ENCODE peak calls at places on chromosomes 16 and 17, in four cellular contexts. M, X, S and L are unnamed samples. For H3K9me3, the result is how much of the 10 kb centered on the place peaks cover.

GRCh38 chr17:1486802-1487695 is 5.4 kb downstream of the MYO1C start:
- DNase-seq in M (peak), X (peak), S (peak), L (peak)

GRCh38 chr16:70746708-70747424 is 54.1 kb downstream of the VAC14 start:
- DNase-seq in M (peak), X (peak), S (no peak), L (peak)

GRCh38 chr16:14371778-14372431 is 258.2 kb downstream of the PARN start:
- DNase-seq in S (no peak), X (no peak), M (no peak), L (no peak)

GRCh38 chr17:59296190-59296589 is 35.3 kb upstream of the YPEL2 start:
- DNase-seq in S (no peak), X (no peak), M (no peak), L (peak)

GRCh38 chr17:1168537-1169234 is 11.1 kb downstream of the ABR start:
- DNase-seq in M (no peak), S (no peak), X (no peak), L (no peak)

GRCh38 chr17:9232591-9233270 is 211.4 kb downstream of the NTN1 start:
- DNase-seq in M (no peak), X (no peak), S (no peak), L (no peak)

GRCh38 chr17:41992576-41992975 is 24.7 kb downstream of the DNAJC7 start:
- DNase-seq in X (no peak), S (no peak), M (no peak), L (no peak)

GRCh38 chr17:56395787-56396186 is 197.7 kb upstream of the NOG start:
- DNase-seq in S (no peak), X (no peak), M (no peak), L (no peak)

GRCh38 chr17:73718912-73719311 is 74.7 kb upstream of the SDK2 start:
- DNase-seq in S (no peak), M (no peak), X (no peak), L (no peak)

GRCh38 chr17:6712058-6712853 is 913 bp downstream of the SLC13A5 start:
- DNase-seq in M (no peak), X (no peak), S (no peak), L (no peak)

GRCh38 chr16:35185366-35186044 is 1726.1 kb downstream of the TP53TG3F start:
- DNase-seq in S (no peak), X (no peak), M (no peak), L (no peak)
- H3K9me3 ChIP-seq in S (under half), X (under half), M (under half), L (under half)

GRCh38 chr16:25395528-25395927 is 137.9 kb upstream of the ZKSCAN2 start:
- DNase-seq in M (no peak), X (no peak), S (no peak), L (no peak)

DNA sequence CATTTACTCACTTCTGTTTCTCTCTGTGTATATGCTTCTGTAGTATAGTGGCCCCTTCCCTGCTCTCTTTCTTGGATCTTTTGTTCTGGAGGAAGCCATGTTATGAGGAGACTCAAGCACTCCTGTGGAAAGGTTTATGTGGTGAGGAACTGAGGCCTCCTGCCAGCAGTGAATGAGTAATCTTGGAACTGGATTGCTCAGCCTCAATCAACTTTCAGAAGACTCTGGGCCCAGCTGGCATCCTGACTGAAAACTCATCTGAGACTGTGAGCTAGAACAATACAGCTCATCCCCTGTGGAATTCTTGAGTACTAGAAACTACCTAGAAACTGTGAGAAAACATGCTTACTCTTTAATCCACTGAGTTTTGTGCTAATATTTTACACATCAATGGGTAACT is 133.1 kb upstream of the ZKSCAN2 start:
- DNase-seq in M (no peak), S (no peak), X (no peak), L (no peak)
- H3K27ac ChIP-seq in M (no peak), S (no peak), X (no peak), L (no peak)

GRCh38 chr17:43350888-43351361 is 47.9 kb upstream of the ARL4D start:
- DNase-seq in S (no peak), X (no peak), M (no peak), L (no peak)

GRCh38 chr17:43352579-43352978 is 46.2 kb upstream of the ARL4D start:
- DNase-seq in S (no peak), X (no peak), M (no peak), L (no peak)

GRCh38 chr17:43353364-43353763 is 45.4 kb upstream of the ARL4D start:
- DNase-seq in X (no peak), S (no peak), M (no peak), L (no peak)

GRCh38 chr17:43351686-43352085 is 47.1 kb upstream of the ARL4D start:
- DNase-seq in X (no peak), M (no peak), S (no peak), L (no peak)

DNA sequence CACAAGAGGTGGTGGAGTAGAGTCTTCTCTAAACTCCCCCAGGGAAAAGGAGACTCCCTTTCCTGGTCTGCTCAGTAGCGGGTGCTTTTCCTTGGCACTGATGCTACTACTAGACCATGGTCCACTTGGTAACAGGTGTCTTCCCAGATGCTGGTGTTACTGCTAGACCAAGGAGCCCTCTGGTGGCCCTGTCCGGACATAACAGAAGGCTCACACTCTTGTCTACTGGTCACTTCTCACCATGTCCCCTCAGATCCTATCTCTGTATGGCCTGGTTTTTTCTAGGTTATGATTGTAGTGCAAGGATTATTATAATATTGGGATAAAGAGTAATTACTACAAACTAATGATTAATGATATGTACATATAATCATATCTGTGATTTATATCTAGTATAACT is 49.7 kb upstream of the ARL4D start:
- DNase-seq in M (no peak), S (no peak), X (no peak), L (no peak)
- H3K9me3 ChIP-seq in M (under half), S (under half), X (under half), L (under half)

GRCh38 chr17:18187816-18188761 is 4.5 kb downstream of the ALKBH5 start:
- DNase-seq in M (no peak), X (peak), S (no peak), L (no peak)
- H3K27ac ChIP-seq in M (peak), X (peak), S (peak), L (peak)

DNA sequence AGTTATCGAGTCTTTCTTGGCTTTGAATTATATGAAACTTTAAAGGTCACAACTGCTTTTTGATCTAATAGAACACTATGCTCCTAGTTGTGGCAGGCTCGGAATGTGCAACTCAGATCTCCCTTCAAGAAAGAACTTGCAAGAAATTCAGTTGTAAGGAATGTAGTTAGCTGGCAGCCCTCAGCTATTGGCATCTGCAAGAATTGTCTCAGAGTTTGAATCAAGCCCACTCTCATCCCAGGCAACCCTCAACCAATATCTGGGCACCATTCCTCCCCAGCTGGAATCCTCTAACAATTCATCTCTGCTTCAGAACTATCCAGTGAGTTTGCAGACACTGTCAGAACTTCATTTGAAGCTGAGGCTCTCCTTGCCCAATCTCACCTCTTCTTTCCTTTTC is 447.2 kb downstream of the KIF2B start:
- DNase-seq in S (no peak), M (no peak), X (no peak), L (no peak)
- H3K9me3 ChIP-seq in S (under half), M (under half), X (under half), L (under half)

DNA sequence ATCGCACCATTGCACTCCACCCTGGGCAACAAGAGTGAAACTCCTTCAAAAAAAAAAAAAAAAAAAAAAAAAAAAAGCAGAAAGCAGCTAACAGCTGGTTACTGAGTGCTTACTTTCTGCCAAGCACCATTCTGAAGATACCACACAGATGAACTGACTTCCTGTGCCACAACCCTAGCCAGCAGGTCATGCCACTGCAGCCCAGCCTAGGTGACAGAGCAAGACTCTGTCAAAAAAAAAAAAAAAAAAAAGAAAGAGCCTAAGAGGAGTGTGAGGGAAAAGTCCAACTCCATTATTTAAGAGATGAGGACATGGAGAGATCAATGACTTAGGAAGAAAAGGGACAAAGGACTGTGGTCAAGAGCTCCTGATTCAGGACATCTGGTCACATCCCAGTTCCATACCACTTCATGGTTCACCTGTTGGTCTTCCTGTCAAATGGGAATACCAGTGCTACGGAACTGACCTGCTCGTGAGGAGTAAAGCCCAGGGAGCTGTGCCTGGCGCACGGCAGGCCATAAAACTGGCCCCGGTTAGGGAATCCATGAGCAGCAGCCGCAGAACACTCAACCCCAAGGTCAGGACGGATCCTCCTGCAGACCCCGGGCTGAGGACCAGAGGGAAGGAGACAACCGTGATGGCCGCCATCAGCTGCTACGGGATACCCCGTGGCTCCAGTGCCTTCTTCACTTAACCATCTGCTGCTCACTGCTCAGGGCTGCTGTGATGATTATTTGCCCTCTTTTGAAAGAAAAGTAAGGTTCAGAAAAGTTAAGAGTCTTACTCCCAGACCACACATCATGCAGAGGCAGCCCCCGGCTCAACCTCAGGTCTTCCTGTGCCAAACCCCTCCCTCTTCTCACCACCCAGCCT is 950 bp downstream of the KLHDC4 start:
- DNase-seq in S (peak), M (no peak), X (no peak), L (no peak)
- H3K27ac ChIP-seq in S (peak), M (peak), X (peak), L (peak)

GRCh38 chr17:80594666-80595269 is 50.1 kb downstream of the RPTOR start:
- DNase-seq in X (no peak), M (no peak), S (no peak), L (no peak)

GRCh38 chr17:80593171-80593570 is 48.5 kb downstream of the RPTOR start:
- DNase-seq in S (no peak), M (no peak), X (no peak), L (no peak)

GRCh38 chr17:80588687-80589086 is 44.0 kb downstream of the RPTOR start:
- DNase-seq in S (no peak), M (no peak), X (no peak), L (no peak)

GRCh38 chr17:80592243-80592642 is 47.6 kb downstream of the RPTOR start:
- DNase-seq in M (no peak), S (no peak), X (no peak), L (no peak)

DNA sequence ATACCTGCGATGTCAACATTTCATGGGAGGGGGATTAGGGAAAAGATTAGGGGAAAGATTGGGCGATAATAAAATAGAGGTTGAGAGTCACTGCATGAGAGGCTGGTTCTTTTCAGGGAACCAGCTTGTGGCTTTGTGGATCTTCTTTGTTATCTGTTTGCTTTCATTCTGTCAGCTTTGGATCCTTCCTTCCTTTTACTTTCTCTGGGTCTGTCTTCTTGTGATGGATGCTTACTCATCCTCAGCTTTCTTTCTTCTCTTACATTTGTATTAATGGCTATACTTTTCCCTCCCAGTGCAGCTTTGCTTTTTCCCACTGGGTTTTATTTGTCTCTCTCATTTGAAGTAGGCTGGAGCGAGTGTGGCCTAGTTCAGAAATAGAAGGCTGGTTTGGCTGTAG is 47.1 kb downstream of the RPTOR start:
- DNase-seq in M (no peak), S (no peak), X (no peak), L (no peak)
- H3K9me3 ChIP-seq in M (under half), S (under half), X (under half), L (under half)

GRCh38 chr16:87855852-87856715 is 13.2 kb downstream of the SLC7A5 start:
- DNase-seq in M (peak), S (no peak), X (peak), L (peak)

GRCh38 chr16:87854053-87854906 is 15.0 kb downstream of the SLC7A5 start:
- DNase-seq in M (no peak), X (no peak), S (peak), L (no peak)

GRCh38 chr16:87856796-87857228 is 12.5 kb downstream of the SLC7A5 start:
- DNase-seq in X (no peak), M (no peak), S (no peak), L (peak)

GRCh38 chr16:87853411-87854052 is 15.8 kb downstream of the SLC7A5 start:
- DNase-seq in X (peak), S (peak), M (peak), L (peak)

GRCh38 chr16:87854907-87855683 is 14.2 kb downstream of the SLC7A5 start:
- DNase-seq in X (no peak), M (no peak), S (no peak), L (no peak)
- H3K27ac ChIP-seq in X (peak), M (peak), S (peak), L (peak)

DNA sequence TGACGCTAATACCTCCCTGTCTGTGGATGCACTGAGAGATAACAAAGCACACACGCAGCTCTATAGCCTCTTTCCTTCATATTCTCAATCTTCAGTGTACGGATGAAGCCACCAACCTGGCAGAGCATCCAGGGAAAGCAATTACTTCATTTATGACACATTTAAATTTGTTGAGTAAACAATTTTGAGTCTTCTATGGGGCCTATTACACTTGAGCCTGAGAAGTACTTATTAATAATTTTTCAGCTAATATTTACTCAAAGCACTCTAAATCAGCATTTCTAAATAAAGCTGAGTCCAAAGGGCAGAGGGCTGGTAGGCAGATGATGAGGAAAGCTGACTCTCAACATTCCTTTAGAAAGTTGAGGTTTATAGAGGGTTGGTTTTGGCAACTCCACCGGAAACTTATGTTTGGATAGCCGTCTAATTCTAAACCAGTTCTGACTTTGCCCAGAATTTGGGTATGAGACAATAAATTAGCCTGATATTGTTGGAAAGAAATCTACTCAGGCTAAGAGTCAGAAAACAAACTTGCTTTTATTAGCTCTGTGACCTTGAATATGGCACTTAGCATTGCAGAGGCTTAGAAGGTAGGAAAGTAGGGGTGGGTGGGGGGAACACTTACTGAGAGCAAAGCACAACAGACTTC is 643.5 kb downstream of the CDH11 start:
- DNase-seq in S (no peak), M (no peak), X (no peak), L (no peak)
- H3K9me3 ChIP-seq in S (under half), M (under half), X (under half), L (under half)

DNA sequence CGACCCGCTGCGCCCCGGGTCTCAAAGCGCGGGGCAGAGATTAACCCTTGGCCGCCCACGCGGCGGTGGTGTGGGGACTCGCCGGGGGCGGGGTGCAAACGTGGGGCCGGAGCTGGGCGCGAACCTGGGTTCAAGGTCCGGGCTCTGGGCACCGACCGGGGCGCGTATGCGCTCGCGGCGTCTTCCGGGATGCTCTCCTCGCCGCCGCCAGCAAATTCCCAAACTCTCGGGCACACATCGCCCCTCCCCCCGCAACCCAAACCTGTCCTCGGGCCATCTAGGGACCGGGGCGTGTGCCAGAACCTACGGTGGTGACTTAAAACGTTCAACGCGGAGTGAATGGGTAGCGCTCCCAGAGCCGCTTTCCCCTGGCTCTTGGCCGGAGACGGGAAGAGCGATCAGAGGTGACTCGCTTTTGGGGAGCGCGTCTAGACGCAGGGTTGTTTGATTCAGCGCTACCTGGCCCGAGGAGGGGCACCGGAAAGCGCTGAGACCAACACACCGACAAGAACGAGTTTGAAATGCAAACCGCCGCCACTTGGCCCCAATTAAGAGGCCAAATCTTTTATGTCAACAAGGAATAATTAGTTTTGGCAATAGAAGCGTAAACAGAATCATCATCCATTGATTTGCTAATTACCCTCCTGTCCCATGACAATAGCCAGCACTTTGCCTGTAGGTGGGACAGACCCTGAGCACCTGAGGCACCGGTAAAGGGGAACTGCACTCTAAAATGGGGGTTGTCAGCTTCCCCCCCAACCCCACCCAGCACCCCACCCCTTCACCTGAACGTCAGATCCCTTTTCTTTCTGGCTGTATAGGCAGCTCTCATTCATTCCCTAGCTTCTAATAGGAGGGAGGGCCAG is 46.2 kb downstream of the WNT3 start:
- DNase-seq in M (peak), S (no peak), X (peak), L (no peak)
- H3K27ac ChIP-seq in M (no peak), S (no peak), X (no peak), L (no peak)